ENCODE peak calls at places on chromosomes 1 and 21, in eight cellular contexts. One of them, this sample, is unnamed.

GRCh38 chr1:203275656-203276272 is 29.6 kb upstream of the BTG2 start:
- DNase-seq in WTC11: no peak
- DNase-seq in cardiac muscle cell: no peak
- DNase-seq in left ventricle myocardium inferior: no peak
- DNase-seq in transverse colon: no peak
- DNase-seq in astrocyte: no peak
- DNase-seq in HCT116: no peak
- DNase-seq in CD8-positive, alpha-beta T cell: no peak
- DNase-seq in this sample: no peak

GRCh38 chr1:80987106-80987505 is 813.6 kb upstream of the ADGRL2 start:
- DNase-seq in astrocyte: peak; percentile 1
- DNase-seq in left ventricle myocardium inferior: no peak
- DNase-seq in transverse colon: no peak
- DNase-seq in WTC11: no peak
- DNase-seq in HCT116: no peak
- DNase-seq in CD8-positive, alpha-beta T cell: no peak
- DNase-seq in cardiac muscle cell: peak; percentile 49
- DNase-seq in this sample: no peak

GRCh38 chr1:112713466-112714312 is 1.4 kb downstream of the PPM1J start:
- DNase-seq in astrocyte: no peak
- DNase-seq in left ventricle myocardium inferior: no peak
- DNase-seq in cardiac muscle cell: no peak
- DNase-seq in WTC11: no peak
- DNase-seq in CD8-positive, alpha-beta T cell: no peak
- DNase-seq in HCT116: no peak
- DNase-seq in transverse colon: no peak
- DNase-seq in this sample: no peak

GRCh38 chr1:23796466-23797271 is 3.9 kb downstream of the GALE start:
- DNase-seq in left ventricle myocardium inferior: no peak
- DNase-seq in cardiac muscle cell: no peak
- DNase-seq in CD8-positive, alpha-beta T cell: no peak
- DNase-seq in WTC11: peak; percentile 52
- DNase-seq in transverse colon: peak; percentile 64
- DNase-seq in HCT116: no peak
- DNase-seq in astrocyte: no peak
- DNase-seq in this sample: no peak

GRCh38 chr1:180358649-180359048 is 128.6 kb downstream of the LHX4 start:
- DNase-seq in cardiac muscle cell: peak; percentile 60
- DNase-seq in astrocyte: peak; percentile 6
- DNase-seq in HCT116: no peak
- DNase-seq in CD8-positive, alpha-beta T cell: no peak
- DNase-seq in WTC11: no peak
- DNase-seq in left ventricle myocardium inferior: peak; percentile 21
- DNase-seq in transverse colon: no peak
- DNase-seq in this sample: no peak

GRCh38 chr1:12502300-12503109 is 115.5 kb downstream of the DHRS3 start:
- DNase-seq in cardiac muscle cell: no peak
- DNase-seq in CD8-positive, alpha-beta T cell: no peak
- DNase-seq in left ventricle myocardium inferior: no peak
- DNase-seq in transverse colon: no peak
- DNase-seq in WTC11: no peak
- DNase-seq in astrocyte: no peak
- DNase-seq in HCT116: no peak
- DNase-seq in this sample: no peak

GRCh38 chr1:213976665-213977485 is 10.9 kb upstream of the PROX1 start:
- DNase-seq in WTC11: no peak
- DNase-seq in left ventricle myocardium inferior: no peak
- DNase-seq in astrocyte: no peak
- DNase-seq in HCT116: no peak
- DNase-seq in transverse colon: no peak
- DNase-seq in CD8-positive, alpha-beta T cell: no peak
- DNase-seq in cardiac muscle cell: no peak
- DNase-seq in this sample: no peak

GRCh38 chr21:18023099-18023498 is 203.9 kb upstream of the C21orf91 start:
- DNase-seq in cardiac muscle cell: no peak
- DNase-seq in HCT116: no peak
- DNase-seq in WTC11: peak; percentile 27
- DNase-seq in transverse colon: no peak
- DNase-seq in CD8-positive, alpha-beta T cell: no peak
- DNase-seq in astrocyte: no peak
- DNase-seq in left ventricle myocardium inferior: no peak
- DNase-seq in this sample: no peak

GRCh38 chr1:234102591-234102990 is 198.1 kb downstream of the SLC35F3 start:
- DNase-seq in astrocyte: peak; percentile 71
- DNase-seq in WTC11: no peak
- DNase-seq in left ventricle myocardium inferior: no peak
- DNase-seq in cardiac muscle cell: no peak
- DNase-seq in HCT116: no peak
- DNase-seq in transverse colon: no peak
- DNase-seq in CD8-positive, alpha-beta T cell: no peak
- DNase-seq in this sample: no peak

GRCh38 chr1:204341380-204341779 is 18.3 kb downstream of the PLEKHA6 start:
- DNase-seq in WTC11: no peak
- DNase-seq in astrocyte: peak; percentile 69
- DNase-seq in HCT116: no peak
- DNase-seq in cardiac muscle cell: peak; percentile 25
- DNase-seq in transverse colon: peak; percentile 59
- DNase-seq in left ventricle myocardium inferior: no peak
- DNase-seq in CD8-positive, alpha-beta T cell: no peak
- DNase-seq in this sample: no peak

GRCh38 chr21:14548751-14549150 is 2.6 kb upstream of the SAMSN1 start:
- DNase-seq in HCT116: no peak
- DNase-seq in cardiac muscle cell: peak; percentile 52
- DNase-seq in astrocyte: no peak
- DNase-seq in CD8-positive, alpha-beta T cell: no peak
- DNase-seq in WTC11: no peak
- DNase-seq in left ventricle myocardium inferior: no peak
- DNase-seq in transverse colon: no peak
- DNase-seq in this sample: no peak

GRCh38 chr1:226644541-226645176 is 94.4 kb downstream of the ITPKB start:
- DNase-seq in WTC11: no peak
- DNase-seq in CD8-positive, alpha-beta T cell: peak; percentile 54
- DNase-seq in HCT116: no peak
- DNase-seq in left ventricle myocardium inferior: peak; percentile 8
- DNase-seq in astrocyte: peak; percentile 8
- DNase-seq in transverse colon: no peak
- DNase-seq in cardiac muscle cell: no peak
- DNase-seq in this sample: no peak

GRCh38 chr1:51324271-51325010 is 5.9 kb downstream of the TTC39A start:
- DNase-seq in astrocyte: no peak
- DNase-seq in transverse colon: no peak
- DNase-seq in HCT116: no peak
- DNase-seq in left ventricle myocardium inferior: no peak
- DNase-seq in cardiac muscle cell: no peak
- DNase-seq in CD8-positive, alpha-beta T cell: no peak
- DNase-seq in WTC11: no peak
- DNase-seq in this sample: no peak

GRCh38 chr1:54944610-54945392 is 35.6 kb upstream of the TMEM61 start:
- DNase-seq in transverse colon: peak; percentile 82
- DNase-seq in astrocyte: peak; percentile 53
- DNase-seq in left ventricle myocardium inferior: peak; percentile 66
- DNase-seq in HCT116: peak; percentile 83
- DNase-seq in cardiac muscle cell: peak; percentile 89
- DNase-seq in CD8-positive, alpha-beta T cell: peak; percentile 38
- DNase-seq in WTC11: peak; percentile 77
- DNase-seq in this sample: peak; percentile 23

GRCh38 chr1:156149374-156150106 is 3.8 kb upstream of the SEMA4A start:
- DNase-seq in left ventricle myocardium inferior: no peak
- DNase-seq in CD8-positive, alpha-beta T cell: no peak
- DNase-seq in transverse colon: peak; percentile 58
- DNase-seq in HCT116: no peak
- DNase-seq in WTC11: peak; percentile 95
- DNase-seq in astrocyte: no peak
- DNase-seq in cardiac muscle cell: no peak
- DNase-seq in this sample: no peak

GRCh38 chr1:1199961-1200875 is 6.2 kb downstream of the TNFRSF18 start:
- DNase-seq in transverse colon: peak; percentile 11
- DNase-seq in cardiac muscle cell: no peak
- DNase-seq in HCT116: no peak
- DNase-seq in WTC11: no peak
- DNase-seq in left ventricle myocardium inferior: peak; percentile 16
- DNase-seq in astrocyte: no peak
- DNase-seq in CD8-positive, alpha-beta T cell: no peak
- DNase-seq in this sample: no peak

GRCh38 chr21:34614443-34614692 is 545 bp downstream of the RCAN1 start:
- DNase-seq in cardiac muscle cell: no peak
- DNase-seq in WTC11: no peak
- DNase-seq in astrocyte: no peak
- DNase-seq in transverse colon: no peak
- DNase-seq in CD8-positive, alpha-beta T cell: no peak
- DNase-seq in left ventricle myocardium inferior: no peak
- DNase-seq in HCT116: no peak
- DNase-seq in this sample: no peak

GRCh38 chr1:64540265-64540791 is 70.4 kb downstream of the CACHD1 start:
- DNase-seq in cardiac muscle cell: peak; percentile 51
- DNase-seq in CD8-positive, alpha-beta T cell: no peak
- DNase-seq in astrocyte: no peak
- DNase-seq in transverse colon: no peak
- DNase-seq in left ventricle myocardium inferior: no peak
- DNase-seq in HCT116: no peak
- DNase-seq in WTC11: no peak
- DNase-seq in this sample: no peak

GRCh38 chr1:36493524-36493923 is 10.8 kb upstream of the CSF3R start:
- DNase-seq in cardiac muscle cell: no peak
- DNase-seq in transverse colon: no peak
- DNase-seq in astrocyte: no peak
- DNase-seq in left ventricle myocardium inferior: no peak
- DNase-seq in CD8-positive, alpha-beta T cell: no peak
- DNase-seq in HCT116: no peak
- DNase-seq in WTC11: no peak
- DNase-seq in this sample: no peak

GRCh38 chr1:183831336-183831735 is 26.4 kb downstream of the RGL1 start:
- DNase-seq in WTC11: no peak
- DNase-seq in CD8-positive, alpha-beta T cell: no peak
- DNase-seq in cardiac muscle cell: no peak
- DNase-seq in HCT116: no peak
- DNase-seq in astrocyte: no peak
- DNase-seq in left ventricle myocardium inferior: no peak
- DNase-seq in transverse colon: no peak
- DNase-seq in this sample: no peak

DNA sequence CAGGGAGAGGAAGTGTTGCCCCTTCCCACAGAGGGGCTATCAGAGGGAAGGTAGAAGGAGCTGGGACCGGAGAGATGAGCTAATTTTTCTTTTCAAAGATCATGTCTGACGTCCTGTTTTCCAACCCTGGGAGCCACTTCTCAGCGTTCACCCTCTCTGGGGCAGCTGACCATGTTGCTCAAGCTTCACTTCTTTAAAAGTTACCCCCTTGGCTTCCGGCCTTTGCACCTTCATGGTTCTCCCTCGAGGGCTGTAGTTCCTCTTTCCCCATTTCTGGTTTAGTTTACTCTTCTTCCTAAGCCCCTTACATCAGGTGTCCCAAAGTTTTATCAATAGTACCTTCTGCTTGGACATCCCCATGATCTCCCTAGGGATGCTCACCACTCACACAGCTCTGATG is 23.8 kb upstream of the CSF1 start:
- DNase-seq in WTC11: no peak
- DNase-seq in left ventricle myocardium inferior: no peak
- DNase-seq in astrocyte: no peak
- DNase-seq in HCT116: no peak
- DNase-seq in cardiac muscle cell: no peak
- DNase-seq in CD8-positive, alpha-beta T cell: no peak
- DNase-seq in transverse colon: no peak
- DNase-seq in this sample: no peak
- TF ChIP-seq CTCF in WTC11: no peak
- TF ChIP-seq CTCF in left ventricle myocardium inferior: no peak
- TF ChIP-seq CTCF in astrocyte: no peak
- TF ChIP-seq CTCF in HCT116: no peak
- TF ChIP-seq CTCF in cardiac muscle cell: no peak
- TF ChIP-seq CTCF in CD8-positive, alpha-beta T cell: no peak
- TF ChIP-seq CTCF in transverse colon: no peak
- TF ChIP-seq CTCF in this sample: no peak

GRCh38 chr1:150210086-150210485 is 25.8 kb downstream of the ANP32E start:
- DNase-seq in HCT116: no peak
- DNase-seq in WTC11: no peak
- DNase-seq in CD8-positive, alpha-beta T cell: no peak
- DNase-seq in astrocyte: no peak
- DNase-seq in cardiac muscle cell: no peak
- DNase-seq in left ventricle myocardium inferior: no peak
- DNase-seq in transverse colon: no peak
- DNase-seq in this sample: no peak

GRCh38 chr1:150212070-150212469 is 23.8 kb downstream of the ANP32E start:
- DNase-seq in CD8-positive, alpha-beta T cell: no peak
- DNase-seq in transverse colon: no peak
- DNase-seq in cardiac muscle cell: no peak
- DNase-seq in HCT116: no peak
- DNase-seq in left ventricle myocardium inferior: no peak
- DNase-seq in WTC11: no peak
- DNase-seq in astrocyte: no peak
- DNase-seq in this sample: no peak

GRCh38 chr1:150210741-150211140 is 25.2 kb downstream of the ANP32E start:
- DNase-seq in astrocyte: no peak
- DNase-seq in cardiac muscle cell: no peak
- DNase-seq in transverse colon: no peak
- DNase-seq in left ventricle myocardium inferior: no peak
- DNase-seq in WTC11: no peak
- DNase-seq in CD8-positive, alpha-beta T cell: no peak
- DNase-seq in HCT116: no peak
- DNase-seq in this sample: no peak

GRCh38 chr1:150213170-150214098 is 22.5 kb downstream of the ANP32E start:
- DNase-seq in astrocyte: peak; percentile 84
- DNase-seq in left ventricle myocardium inferior: peak; percentile 95
- DNase-seq in cardiac muscle cell: peak; percentile 97
- DNase-seq in HCT116: no peak
- DNase-seq in WTC11: peak; percentile 93
- DNase-seq in transverse colon: peak; percentile 95
- DNase-seq in CD8-positive, alpha-beta T cell: peak; percentile 90
- DNase-seq in this sample: peak; percentile 77
- TF ChIP-seq CTCF in astrocyte: peak; percentile 37
- TF ChIP-seq CTCF in left ventricle myocardium inferior: peak; percentile 39
- TF ChIP-seq CTCF in cardiac muscle cell: peak; percentile 59
- TF ChIP-seq CTCF in HCT116: no peak
- TF ChIP-seq CTCF in WTC11: no peak
- TF ChIP-seq CTCF in transverse colon: peak; percentile 23
- TF ChIP-seq CTCF in CD8-positive, alpha-beta T cell: peak; percentile 54
- TF ChIP-seq CTCF in this sample: no peak

GRCh38 chr1:85689788-85690404 is 18.3 kb downstream of the ZNHIT6 start:
- DNase-seq in HCT116: no peak
- DNase-seq in cardiac muscle cell: no peak
- DNase-seq in WTC11: no peak
- DNase-seq in astrocyte: no peak
- DNase-seq in CD8-positive, alpha-beta T cell: no peak
- DNase-seq in left ventricle myocardium inferior: no peak
- DNase-seq in transverse colon: no peak
- DNase-seq in this sample: no peak

GRCh38 chr1:85697895-85698294 is 10.3 kb downstream of the ZNHIT6 start:
- DNase-seq in astrocyte: no peak
- DNase-seq in transverse colon: no peak
- DNase-seq in WTC11: no peak
- DNase-seq in HCT116: no peak
- DNase-seq in CD8-positive, alpha-beta T cell: no peak
- DNase-seq in left ventricle myocardium inferior: no peak
- DNase-seq in cardiac muscle cell: no peak
- DNase-seq in this sample: no peak

GRCh38 chr1:85692730-85693314 is 15.4 kb downstream of the ZNHIT6 start:
- DNase-seq in left ventricle myocardium inferior: no peak
- DNase-seq in WTC11: no peak
- DNase-seq in astrocyte: peak; percentile 45
- DNase-seq in HCT116: peak; percentile 6
- DNase-seq in transverse colon: no peak
- DNase-seq in CD8-positive, alpha-beta T cell: no peak
- DNase-seq in cardiac muscle cell: peak; percentile 79
- DNase-seq in this sample: no peak
- TF ChIP-seq CTCF in left ventricle myocardium inferior: peak; percentile 67
- TF ChIP-seq CTCF in WTC11: no peak
- TF ChIP-seq CTCF in astrocyte: peak; percentile 34
- TF ChIP-seq CTCF in HCT116: peak; percentile 81
- TF ChIP-seq CTCF in transverse colon: peak; percentile 37
- TF ChIP-seq CTCF in CD8-positive, alpha-beta T cell: no peak
- TF ChIP-seq CTCF in cardiac muscle cell: peak; percentile 51
- TF ChIP-seq CTCF in this sample: no peak

GRCh38 chr1:21322681-21323016 is 32.4 kb upstream of the ECE1 start:
- DNase-seq in WTC11: no peak
- DNase-seq in left ventricle myocardium inferior: no peak
- DNase-seq in CD8-positive, alpha-beta T cell: no peak
- DNase-seq in cardiac muscle cell: no peak
- DNase-seq in HCT116: no peak
- DNase-seq in astrocyte: no peak
- DNase-seq in transverse colon: no peak
- DNase-seq in this sample: no peak
- TF ChIP-seq CTCF in WTC11: no peak
- TF ChIP-seq CTCF in left ventricle myocardium inferior: no peak
- TF ChIP-seq CTCF in CD8-positive, alpha-beta T cell: no peak
- TF ChIP-seq CTCF in cardiac muscle cell: no peak
- TF ChIP-seq CTCF in HCT116: no peak
- TF ChIP-seq CTCF in astrocyte: no peak
- TF ChIP-seq CTCF in transverse colon: no peak
- TF ChIP-seq CTCF in this sample: no peak

This sample was measured in activated B cell treated with CpG ODN at 0.5 μM for 24 hours.